ENCODE peak calls at places on chromosomes 12 and 14, in six cellular contexts. P is A549, Z is endothelial cell of umbilical vein, E is K562, V is GM12878, Y is HepG2. L is an unnamed sample.

GRCh38 chr12:92533280-92533890 is 169.4 kb upstream of the PLEKHG7 start:
- DNase-seq in P (no peak), Z (no peak), E (no peak), V (no peak), Y (no peak), L (peak; percentile 51)

GRCh38 chr14:97762386-97762785 is 965.2 kb downstream of the VRK1 start:
- DNase-seq in P (no peak), Z (no peak), E (no peak), V (no peak), Y (no peak), L (no peak)

GRCh38 chr12:124053855-124054254 is 80.8 kb downstream of the ZNF664 start:
- DNase-seq in P (peak; percentile 44), Z (peak; percentile 92), E (peak; percentile 43), V (no peak), Y (peak; percentile 52), L (peak; percentile 54)

GRCh38 chr14:30214456-30215090 is 286.9 kb upstream of the PRKD1 start:
- DNase-seq in P (peak; percentile 14), Z (peak; percentile 65), E (peak; percentile 22), V (peak; percentile 8), Y (peak; percentile 75), L (peak; percentile 65)

GRCh38 chr12:87931764-87932163 is 97.4 kb downstream of the C12orf50 start:
- DNase-seq in P (no peak), Z (no peak), E (no peak), V (no peak), Y (no peak), L (no peak)

GRCh38 chr14:95142208-95142607 is 15.1 kb downstream of the DICER1 start:
- DNase-seq in P (no peak), Z (no peak), E (no peak), V (no peak), Y (no peak), L (no peak)

GRCh38 chr14:102063092-102063807 is 23.6 kb downstream of the HSP90AA1 start:
- DNase-seq in P (peak; percentile 81), Z (peak; percentile 94), E (peak; percentile 80), V (peak; percentile 31), Y (peak; percentile 83), L (peak; percentile 91)

GRCh38 chr14:95519699-95520098 is 3.2 kb upstream of the SYNE3 start:
- DNase-seq in P (no peak), Z (peak; percentile 81), E (no peak), V (no peak), Y (no peak), L (peak; percentile 89)

GRCh38 chr12:93946542-93947150 is 201.7 kb upstream of the PLXNC1 start:
- DNase-seq in P (no peak), Z (no peak), E (no peak), V (no peak), Y (no peak), L (no peak)

GRCh38 chr12:92297405-92297804 is 151.8 kb upstream of the BTG1 start:
- DNase-seq in P (no peak), Z (no peak), E (no peak), V (no peak), Y (no peak), L (no peak)

GRCh38 chr14:98466807-98467206 is 805.2 kb downstream of the BCL11B start:
- DNase-seq in P (no peak), Z (no peak), E (no peak), V (no peak), Y (no peak), L (no peak)

GRCh38 chr14:37594238-37594915 is 672 bp downstream of the FOXA1 start:
- DNase-seq in P (peak; percentile 75), Z (peak; percentile 80), E (peak; percentile 68), V (no peak), Y (peak; percentile 99), L (peak; percentile 61)

GRCh38 chr12:53476769-53477209 is 22.5 kb downstream of the MAP3K12 start:
- DNase-seq in P (no peak), Z (peak; percentile 36), E (peak; percentile 26), V (no peak), Y (no peak), L (peak; percentile 54)

GRCh38 chr14:32633214-32633864 is 304.2 kb downstream of the AKAP6 start:
- DNase-seq in P (no peak), Z (no peak), E (no peak), V (no peak), Y (no peak), L (no peak)
- TF ChIP-seq MYC in P (no peak), Z (no peak), E (no peak), V (no peak), Y (no peak), L (no peak)

GRCh38 chr12:119594399-119594730 is 791 bp downstream of the TMEM233 start:
- DNase-seq in P (no peak), Z (no peak), E (no peak), V (no peak), Y (no peak), L (no peak)

GRCh38 chr12:119593578-119594398 is at the start of gene TMEM233:
- DNase-seq in P (no peak), Z (no peak), E (no peak), V (no peak), Y (no peak), L (no peak)

GRCh38 chr12:119592232-119592631 is 1.3 kb upstream of the TMEM233 start:
- DNase-seq in P (no peak), Z (no peak), E (peak; percentile 55), V (no peak), Y (no peak), L (no peak)

GRCh38 chr12:119598159-119598558 is 4.6 kb downstream of the TMEM233 start:
- DNase-seq in P (no peak), Z (no peak), E (no peak), V (no peak), Y (no peak), L (no peak)

DNA sequence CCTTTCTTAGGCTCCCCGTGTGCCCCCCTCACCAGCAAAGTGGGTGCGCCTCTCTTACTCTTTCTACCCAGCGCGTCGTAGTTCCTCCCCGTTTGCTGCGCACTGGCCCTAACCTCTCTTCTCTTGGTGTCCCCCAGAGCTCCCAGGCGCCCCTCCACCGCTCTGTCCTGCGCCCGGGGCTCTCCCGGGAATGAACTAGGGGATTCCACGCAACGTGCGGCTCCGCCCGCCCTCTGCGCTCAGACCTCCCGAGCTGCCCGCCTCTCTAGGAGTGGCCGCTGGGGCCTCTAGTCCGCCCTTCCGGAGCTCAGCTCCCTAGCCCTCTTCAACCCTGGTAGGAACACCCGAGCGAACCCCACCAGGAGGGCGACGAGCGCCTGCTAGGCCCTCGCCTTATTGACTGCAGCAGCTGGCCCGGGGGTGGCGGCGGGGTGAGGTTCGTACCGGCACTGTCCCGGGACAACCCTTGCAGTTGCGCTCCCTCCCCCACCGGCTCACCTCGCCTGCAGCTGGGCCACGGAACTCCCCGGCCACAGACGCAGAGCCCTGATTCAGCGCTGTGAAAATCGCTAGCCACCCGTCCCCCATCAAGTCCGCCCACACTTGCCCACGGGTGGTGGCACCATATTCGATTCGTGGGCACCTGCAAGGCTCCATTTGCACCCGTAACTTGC is 1.3 kb downstream of the TMEM233 start:
- DNase-seq in P (no peak), Z (no peak), E (no peak), V (no peak), Y (no peak), L (no peak)
- H3K4me3 ChIP-seq in P (peak overlapping the region; percentile 35), Z (no peak overlapping the region), E (no peak overlapping the region), V (no peak overlapping the region), Y (peak overlapping the region; percentile 40), L (no peak overlapping the region)

GRCh38 chr12:1681493-1681807 is 9.4 kb upstream of the ADIPOR2 start:
- DNase-seq in P (no peak), Z (no peak), E (no peak), V (no peak), Y (no peak), L (no peak)
- TF ChIP-seq MYC in P (no peak), Z (no peak), E (no peak), V (no peak), Y (no peak), L (no peak)

GRCh38 chr12:32891956-32892355 is 4.6 kb downstream of the PKP2 start:
- DNase-seq in P (peak; percentile 43), Z (peak; percentile 7), E (no peak), V (no peak), Y (peak; percentile 75), L (no peak)
- H3K4me3 ChIP-seq in P (no peak overlapping the region), Z (no peak overlapping the region), E (no peak overlapping the region), V (no peak overlapping the region), Y (no peak overlapping the region), L (no peak overlapping the region)

DNA sequence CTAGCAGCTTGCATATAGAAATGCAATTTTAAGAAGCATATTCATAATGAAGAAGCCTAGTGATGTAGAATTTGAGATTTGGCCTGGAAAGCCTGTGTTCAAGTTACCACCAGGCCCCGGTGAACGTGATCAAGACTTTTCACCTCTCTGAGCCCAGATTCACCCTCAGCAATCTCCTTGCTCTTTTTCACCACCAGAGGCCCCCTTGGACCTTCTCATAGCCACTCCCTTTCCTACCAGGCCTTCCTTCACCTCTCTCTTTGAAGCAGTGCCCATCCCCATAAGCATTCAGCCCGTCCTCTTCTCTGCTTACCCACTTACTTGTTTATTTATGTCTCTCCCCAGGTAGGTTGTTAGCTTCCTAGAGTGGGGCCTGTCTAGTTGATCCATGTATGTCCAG is 1280.9 kb downstream of the AACS start:
- DNase-seq in P (no peak), Z (no peak), E (no peak), V (no peak), Y (no peak), L (no peak)
- TF ChIP-seq MYC in P (no peak), Z (no peak), E (no peak), V (no peak), Y (no peak), L (no peak)

GRCh38 chr14:60515696-60516284 is 6.8 kb downstream of the SIX6 start:
- DNase-seq in P (no peak), Z (no peak), E (no peak), V (no peak), Y (no peak), L (no peak)

GRCh38 chr14:60510976-60511599 is 2.1 kb downstream of the SIX6 start:
- DNase-seq in P (no peak), Z (no peak), E (no peak), V (no peak), Y (no peak), L (no peak)

GRCh38 chr14:60515244-60515695 is 6.3 kb downstream of the SIX6 start:
- DNase-seq in P (no peak), Z (no peak), E (no peak), V (no peak), Y (no peak), L (no peak)

GRCh38 chr14:60512952-60513554 is 4.1 kb downstream of the SIX6 start:
- DNase-seq in P (no peak), Z (no peak), E (no peak), V (no peak), Y (no peak), L (no peak)

DNA sequence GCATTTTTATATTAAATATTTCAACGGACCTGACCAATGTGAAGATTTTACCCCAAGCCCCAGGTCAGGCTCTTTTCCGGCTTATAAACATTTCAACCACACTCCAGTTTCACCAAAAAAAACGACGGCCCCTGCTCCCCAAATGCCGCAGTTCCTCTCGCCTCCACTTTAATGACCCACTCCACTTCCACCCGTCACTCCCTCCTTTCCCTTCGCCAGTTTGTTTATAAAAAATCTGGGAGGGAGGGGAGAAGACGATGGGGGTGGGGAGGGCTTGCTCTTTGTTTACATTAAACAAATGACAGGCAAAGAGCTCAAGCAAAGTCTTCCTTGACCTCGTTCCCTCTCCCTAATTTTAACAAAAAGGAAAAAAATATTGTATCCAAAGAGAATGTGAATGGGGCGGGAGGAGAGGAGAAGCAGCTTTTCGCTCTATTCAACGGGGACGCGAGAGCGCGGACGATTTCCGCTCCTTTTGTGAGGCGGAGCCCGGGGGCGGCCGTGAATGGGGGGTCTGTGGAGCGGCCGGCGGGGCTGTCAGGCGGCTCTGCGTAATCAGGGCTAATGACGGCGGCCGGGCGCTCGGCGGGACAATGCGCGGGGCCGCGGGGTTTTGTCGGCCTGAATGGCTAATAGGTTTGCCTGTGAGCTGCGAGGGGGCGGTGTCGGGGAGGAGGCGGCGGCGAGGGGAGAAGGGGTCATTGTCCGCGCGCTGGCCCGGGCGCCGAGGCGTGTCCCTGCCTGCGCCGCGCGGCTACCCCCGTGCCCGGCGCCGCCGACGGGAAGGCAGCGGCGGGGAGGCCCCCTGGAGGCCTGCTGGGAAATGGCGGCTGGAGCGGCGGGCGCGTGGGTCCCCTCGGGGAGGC is 5.7 kb downstream of the SIX6 start:
- DNase-seq in P (peak; percentile 17), Z (no peak), E (peak; percentile 5), V (no peak), Y (peak; percentile 41), L (no peak)
- H3K4me3 ChIP-seq in P (peak overlapping the region; percentile 62), Z (peak overlapping the region; percentile 13), E (peak overlapping the region; percentile 30), V (peak overlapping the region; percentile 41), Y (peak overlapping the region; percentile 51), L (no peak overlapping the region)